ENCODE peak calls at places on chromosomes 12 and 14, in five cellular contexts. B, F, X, O and C are unnamed samples. For H3K9me3, the result is how much of the 10 kb centered on the place peaks cover.

GRCh38 chr14:55271572-55272414 is 572 bp downstream of the FBXO34 start:
- DNase-seq in X (peak), B (peak), F (peak), O (peak), C (peak)

GRCh38 chr14:47678157-47678556 is 2.8 kb upstream of the MDGA2 start:
- DNase-seq in F (no peak), X (peak), O (no peak), B (no peak), C (no peak)

GRCh38 chr12:109706398-109706746 is 7.3 kb upstream of the FAM222A start:
- DNase-seq in O (no peak), X (no peak), B (no peak), F (no peak), C (no peak)

GRCh38 chr12:113090740-113091139 is 34.2 kb downstream of the DTX1 start:
- DNase-seq in X (no peak), O (no peak), B (no peak), F (no peak), C (no peak)

GRCh38 chr14:89588016-89588415 is 171.0 kb upstream of the FOXN3 start:
- DNase-seq in F (no peak), O (no peak), X (no peak), B (no peak), C (no peak)

GRCh38 chr12:105773501-105773900 is 365.3 kb downstream of the NUAK1 start:
- DNase-seq in X (no peak), F (no peak), B (no peak), O (no peak), C (no peak)

GRCh38 chr12:27424631-27425230 is 21.8 kb upstream of the SMCO2 start:
- DNase-seq in X (peak), O (peak), B (no peak), F (no peak), C (peak)

GRCh38 chr12:130482448-130482847 is 144.8 kb downstream of the PIWIL1 start:
- DNase-seq in O (no peak), X (no peak), B (peak), F (no peak), C (peak)

GRCh38 chr12:75944905-75945412 is 86.6 kb downstream of the PHLDA1 start:
- DNase-seq in F (no peak), B (no peak), O (no peak), X (no peak), C (no peak)

GRCh38 chr14:95943699-95944098 is 67.1 kb downstream of the TUNAR start:
- DNase-seq in X (no peak), B (no peak), F (no peak), O (no peak), C (no peak)

GRCh38 chr14:70894868-70895267 is 12.4 kb upstream of the PCNX1 start:
- DNase-seq in X (peak), B (no peak), F (no peak), O (no peak), C (no peak)

GRCh38 chr12:110733857-110734373 is 8.8 kb downstream of the PPP1CC start:
- DNase-seq in B (no peak), F (no peak), X (no peak), O (no peak), C (no peak)

GRCh38 chr12:62346817-62347216 is 86.6 kb downstream of the USP15 start:
- DNase-seq in B (no peak), F (no peak), X (no peak), O (no peak), C (no peak)

GRCh38 chr14:99601301-99601945 is 2.6 kb downstream of the CCDC85C start:
- DNase-seq in X (peak), O (no peak), B (no peak), F (peak), C (no peak)

GRCh38 chr12:53174881-53175491 is 5.5 kb upstream of the ZNF740 start:
- DNase-seq in X (peak), O (peak), B (peak), F (peak), C (peak)

GRCh38 chr12:47837190-47838171 is 17.8 kb upstream of the HDAC7 start:
- DNase-seq in B (peak), X (peak), F (peak), O (peak), C (no peak)

GRCh38 chr12:68609955-68610434 is 704 bp upstream of the RAP1B start:
- DNase-seq in O (peak), B (no peak), F (peak), X (no peak), C (no peak)

GRCh38 chr12:92503977-92504966 is 198.5 kb upstream of the PLEKHG7 start:
- DNase-seq in X (peak), F (peak), B (no peak), O (no peak), C (no peak)

GRCh38 chr12:3750616-3751015 is 2.3 kb downstream of the CRACR2A start:
- DNase-seq in X (no peak), F (no peak), O (no peak), B (peak), C (no peak)

GRCh38 chr12:53060064-53060720 is 10.3 kb downstream of the TNS2 start:
- DNase-seq in O (no peak), F (no peak), X (no peak), B (no peak), C (no peak)

GRCh38 chr12:121110211-121110940 is 22.3 kb upstream of the P2RX7 start:
- DNase-seq in F (peak), B (peak), X (peak), O (peak), C (peak)

GRCh38 chr14:102206901-102207300 is 67.2 kb downstream of the WDR20 start:
- DNase-seq in F (no peak), B (no peak), O (no peak), X (no peak), C (no peak)

GRCh38 chr14:34951286-34951685 is 31.5 kb upstream of the SRP54 start:
- DNase-seq in O (no peak), F (no peak), B (no peak), X (no peak), C (no peak)

GRCh38 chr14:92316937-92317336 is 6.0 kb upstream of the SLC24A4 start:
- DNase-seq in X (no peak), O (peak), F (no peak), B (no peak), C (no peak)

GRCh38 chr12:65123435-65124063 is 2.4 kb upstream of the WIF1 start:
- DNase-seq in X (peak), O (peak), B (no peak), F (peak), C (peak)

GRCh38 chr12:116726749-116727148 is 11.1 kb downstream of the SPRING1 start:
- DNase-seq in X (no peak), F (no peak), O (no peak), B (no peak), C (no peak)

GRCh38 chr12:52300796-52301691 is 9.7 kb upstream of the KRT81 start:
- DNase-seq in X (no peak), O (no peak), F (no peak), B (peak), C (no peak)

GRCh38 chr12:57726151-57726883 is 12.2 kb downstream of the AGAP2 start:
- DNase-seq in X (peak), B (peak), O (peak), F (peak), C (peak)

GRCh38 chr14:49774111-49774510 is 6.2 kb downstream of the KLHDC2 start:
- DNase-seq in X (no peak), O (no peak), F (no peak), B (no peak), C (no peak)

GRCh38 chr14:45559626-45560025 is 306.6 kb upstream of the MIS18BP1 start:
- DNase-seq in X (no peak), O (no peak), B (no peak), F (no peak), C (no peak)

GRCh38 chr14:74765721-74766120 is 2.6 kb downstream of the YLPM1 start:
- DNase-seq in O (no peak), F (no peak), B (no peak), X (no peak), C (no peak)

GRCh38 chr14:54338696-54339317 is 58.0 kb upstream of the CDKN3 start:
- DNase-seq in B (no peak), F (no peak), X (no peak), O (peak), C (no peak)

GRCh38 chr14:87332001-87332400 is 661.0 kb downstream of the GALC start:
- DNase-seq in B (no peak), O (no peak), F (no peak), X (no peak), C (no peak)

DNA sequence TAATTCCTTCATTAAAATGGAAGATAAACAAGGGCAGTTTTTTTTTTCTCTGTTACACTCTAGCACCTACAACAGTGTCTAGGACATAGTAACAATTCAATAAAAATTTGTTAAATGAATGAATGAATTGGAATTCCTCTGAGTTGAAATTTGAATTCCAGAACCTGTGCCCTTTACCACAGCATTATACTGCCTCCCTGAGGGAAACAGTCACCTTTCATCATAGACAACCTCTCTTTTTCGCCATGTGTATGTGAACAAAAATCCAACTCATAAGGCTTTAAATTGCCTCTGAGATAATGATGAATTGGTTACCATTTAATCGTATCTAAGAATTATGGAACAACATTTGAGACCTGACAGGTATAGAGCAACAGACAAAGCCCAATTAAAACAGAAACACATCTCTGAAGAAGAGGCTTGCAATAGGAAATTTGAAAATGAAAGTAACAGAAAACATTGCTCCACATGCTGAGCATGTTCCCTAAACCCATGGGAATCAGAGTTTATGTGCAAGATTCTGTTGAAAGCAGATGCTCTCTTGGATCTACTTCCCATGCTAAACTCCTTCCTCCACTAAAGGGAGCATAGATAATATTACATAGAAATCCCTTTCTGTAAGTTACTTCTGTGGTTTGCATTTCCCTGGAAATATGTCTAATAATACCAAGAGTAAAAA is 657.8 kb downstream of the GALC start:
- DNase-seq in F (no peak), X (no peak), O (no peak), B (no peak), C (no peak)
- H3K9ac ChIP-seq in F (no peak), X (no peak), O (no peak), B (no peak), C (no peak)

GRCh38 chr14:104243200-104243599 is 104.8 kb downstream of the KIF26A start:
- DNase-seq in F (no peak), B (no peak), O (no peak), X (no peak), C (no peak)

GRCh38 chr14:104239866-104240301 is 101.5 kb downstream of the KIF26A start:
- DNase-seq in B (peak), X (no peak), F (no peak), O (no peak), C (no peak)

GRCh38 chr14:104238424-104239184 is 100.2 kb downstream of the KIF26A start:
- DNase-seq in X (no peak), O (no peak), F (no peak), B (peak), C (no peak)

GRCh38 chr14:104239185-104239775 is 100.9 kb downstream of the KIF26A start:
- DNase-seq in F (no peak), O (no peak), X (no peak), B (no peak), C (no peak)

GRCh38 chr14:104240426-104241157 is 102.2 kb downstream of the KIF26A start:
- DNase-seq in F (peak), B (peak), O (no peak), X (no peak), C (no peak)
- H3K9me3 ChIP-seq in F (under half), B (under half), O (under half), X (under half), C (under half)

DNA sequence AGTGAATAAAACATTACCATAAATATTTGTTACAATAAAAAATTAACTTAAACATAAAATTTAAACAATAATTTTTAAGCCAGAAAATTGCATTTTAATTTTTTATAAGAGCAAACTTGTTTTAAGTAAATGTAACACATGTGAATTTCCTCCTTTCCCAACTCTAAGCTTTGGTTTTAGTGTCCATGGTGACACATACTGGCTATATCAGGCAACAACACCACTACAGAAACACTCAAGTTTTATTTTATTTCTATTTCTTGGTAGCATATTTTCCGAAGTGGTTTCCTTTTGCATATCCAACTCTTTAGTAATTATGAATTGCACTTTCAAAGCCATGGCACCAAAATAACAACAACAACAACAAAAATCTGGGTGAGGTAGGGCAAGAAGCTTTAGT is 2.2 kb downstream of the NELL2 start:
- DNase-seq in X (no peak), F (no peak), B (no peak), O (peak), C (no peak)
- H3K9ac ChIP-seq in X (no peak), F (no peak), B (no peak), O (no peak), C (no peak)

GRCh38 chr12:133046698-133047097 is 9.4 kb downstream of the ZNF84 start:
- DNase-seq in O (no peak), X (no peak), F (no peak), B (no peak), C (no peak)
- H3K9me3 ChIP-seq in O (under half), X (half or more), F (under half), B (half or more), C (half or more)

GRCh38 chr12:124676725-124677462 is 109.5 kb upstream of the NCOR2 start:
- DNase-seq in O (no peak), X (no peak), B (no peak), F (no peak), C (no peak)
- H3K9ac ChIP-seq in O (no peak), X (no peak), B (no peak), F (no peak), C (peak)